ENCODE peak calls at places on chromosomes 5 and 9, in nine cellular contexts. One of them, this sample, is unnamed.

GRCh38 chr5:79858097-79858723 is 132.9 kb downstream of the MTX3 start:
- DNase-seq in mammary epithelial cell: peak
- DNase-seq in hepatocyte: peak
- DNase-seq in IMR-90: peak
- DNase-seq in fibroblast of lung: peak
- DNase-seq in neural progenitor cell: peak
- DNase-seq in astrocyte: peak
- DNase-seq in OCI-LY7: peak
- DNase-seq in HepG2: peak
- DNase-seq in this sample: peak

GRCh38 chr9:114392749-114393112 is 4.9 kb upstream of the AKNA start:
- DNase-seq in astrocyte: no peak
- DNase-seq in HepG2: no peak
- DNase-seq in IMR-90: no peak
- DNase-seq in mammary epithelial cell: no peak
- DNase-seq in fibroblast of lung: peak
- DNase-seq in hepatocyte: peak
- DNase-seq in OCI-LY7: peak
- DNase-seq in neural progenitor cell: no peak
- DNase-seq in this sample: no peak

GRCh38 chr9:134501266-134502181 is 140.1 kb upstream of the COL5A1 start:
- DNase-seq in neural progenitor cell: no peak
- DNase-seq in hepatocyte: no peak
- DNase-seq in HepG2: no peak
- DNase-seq in fibroblast of lung: peak
- DNase-seq in OCI-LY7: no peak
- DNase-seq in IMR-90: no peak
- DNase-seq in astrocyte: peak
- DNase-seq in mammary epithelial cell: peak
- DNase-seq in this sample: peak

GRCh38 chr5:112065818-112066217 is 308.8 kb upstream of the NREP start:
- DNase-seq in mammary epithelial cell: no peak
- DNase-seq in astrocyte: no peak
- DNase-seq in OCI-LY7: no peak
- DNase-seq in HepG2: no peak
- DNase-seq in neural progenitor cell: no peak
- DNase-seq in IMR-90: no peak
- DNase-seq in fibroblast of lung: no peak
- DNase-seq in hepatocyte: no peak
- DNase-seq in this sample: no peak

GRCh38 chr5:146041180-146041789 is 64.1 kb downstream of the PLAC8L1 start:
- DNase-seq in hepatocyte: no peak
- DNase-seq in neural progenitor cell: no peak
- DNase-seq in astrocyte: no peak
- DNase-seq in IMR-90: no peak
- DNase-seq in fibroblast of lung: no peak
- DNase-seq in OCI-LY7: no peak
- DNase-seq in mammary epithelial cell: no peak
- DNase-seq in HepG2: no peak
- DNase-seq in this sample: no peak

GRCh38 chr5:154753792-154754191 is 1.4 kb upstream of the LARP1 start:
- DNase-seq in fibroblast of lung: peak
- DNase-seq in neural progenitor cell: peak
- DNase-seq in astrocyte: peak
- DNase-seq in hepatocyte: peak
- DNase-seq in HepG2: no peak
- DNase-seq in OCI-LY7: no peak
- DNase-seq in mammary epithelial cell: no peak
- DNase-seq in IMR-90: peak
- DNase-seq in this sample: peak

GRCh38 chr5:41772071-41772470 is 98.2 kb downstream of the OXCT1 start:
- DNase-seq in hepatocyte: no peak
- DNase-seq in neural progenitor cell: no peak
- DNase-seq in mammary epithelial cell: no peak
- DNase-seq in HepG2: no peak
- DNase-seq in OCI-LY7: no peak
- DNase-seq in astrocyte: no peak
- DNase-seq in IMR-90: peak
- DNase-seq in fibroblast of lung: no peak
- DNase-seq in this sample: no peak

GRCh38 chr5:158819840-158820620 is 279.7 kb downstream of the EBF1 start:
- DNase-seq in hepatocyte: no peak
- DNase-seq in IMR-90: peak
- DNase-seq in OCI-LY7: peak
- DNase-seq in HepG2: no peak
- DNase-seq in mammary epithelial cell: peak
- DNase-seq in fibroblast of lung: no peak
- DNase-seq in astrocyte: peak
- DNase-seq in neural progenitor cell: no peak
- DNase-seq in this sample: peak

GRCh38 chr5:101580591-101580990 is 677.5 kb upstream of the ST8SIA4 start:
- DNase-seq in OCI-LY7: no peak
- DNase-seq in astrocyte: peak
- DNase-seq in hepatocyte: no peak
- DNase-seq in mammary epithelial cell: no peak
- DNase-seq in neural progenitor cell: no peak
- DNase-seq in IMR-90: no peak
- DNase-seq in HepG2: no peak
- DNase-seq in fibroblast of lung: no peak
- DNase-seq in this sample: no peak

GRCh38 chr9:113269871-113270270 is 5.5 kb downstream of the CDC26 start:
- DNase-seq in IMR-90: no peak
- DNase-seq in HepG2: no peak
- DNase-seq in astrocyte: no peak
- DNase-seq in neural progenitor cell: no peak
- DNase-seq in OCI-LY7: no peak
- DNase-seq in fibroblast of lung: no peak
- DNase-seq in hepatocyte: no peak
- DNase-seq in mammary epithelial cell: no peak
- DNase-seq in this sample: no peak

GRCh38 chr5:5182508-5183191 is 42.5 kb downstream of the ADAMTS16 start:
- DNase-seq in OCI-LY7: no peak
- DNase-seq in IMR-90: no peak
- DNase-seq in mammary epithelial cell: no peak
- DNase-seq in HepG2: no peak
- DNase-seq in hepatocyte: no peak
- DNase-seq in astrocyte: peak
- DNase-seq in neural progenitor cell: peak
- DNase-seq in fibroblast of lung: no peak
- DNase-seq in this sample: no peak

GRCh38 chr9:116020146-116020545 is 133.4 kb upstream of the PAPPA start:
- DNase-seq in neural progenitor cell: no peak
- DNase-seq in OCI-LY7: no peak
- DNase-seq in IMR-90: no peak
- DNase-seq in astrocyte: no peak
- DNase-seq in HepG2: no peak
- DNase-seq in mammary epithelial cell: no peak
- DNase-seq in fibroblast of lung: peak
- DNase-seq in hepatocyte: no peak
- DNase-seq in this sample: no peak

GRCh38 chr9:87447547-87448432 is 49.9 kb upstream of the DAPK1 start:
- DNase-seq in astrocyte: no peak
- DNase-seq in IMR-90: no peak
- DNase-seq in fibroblast of lung: no peak
- DNase-seq in neural progenitor cell: no peak
- DNase-seq in OCI-LY7: no peak
- DNase-seq in hepatocyte: no peak
- DNase-seq in HepG2: no peak
- DNase-seq in mammary epithelial cell: no peak
- DNase-seq in this sample: no peak

GRCh38 chr5:88786217-88786560 is 96.8 kb downstream of the MEF2C start:
- DNase-seq in OCI-LY7: no peak
- DNase-seq in fibroblast of lung: no peak
- DNase-seq in hepatocyte: peak
- DNase-seq in HepG2: no peak
- DNase-seq in mammary epithelial cell: no peak
- DNase-seq in astrocyte: peak
- DNase-seq in IMR-90: no peak
- DNase-seq in neural progenitor cell: no peak
- DNase-seq in this sample: no peak

GRCh38 chr5:137310051-137310730 is 188.9 kb downstream of the SPOCK1 start:
- DNase-seq in astrocyte: peak
- DNase-seq in fibroblast of lung: peak
- DNase-seq in OCI-LY7: no peak
- DNase-seq in hepatocyte: peak
- DNase-seq in IMR-90: peak
- DNase-seq in HepG2: no peak
- DNase-seq in mammary epithelial cell: peak
- DNase-seq in neural progenitor cell: no peak
- DNase-seq in this sample: peak

GRCh38 chr5:172110921-172111873 is 76.8 kb downstream of the STK10 start:
- DNase-seq in OCI-LY7: peak
- DNase-seq in IMR-90: peak
- DNase-seq in astrocyte: peak
- DNase-seq in hepatocyte: peak
- DNase-seq in neural progenitor cell: peak
- DNase-seq in mammary epithelial cell: peak
- DNase-seq in HepG2: no peak
- DNase-seq in fibroblast of lung: peak
- DNase-seq in this sample: peak

GRCh38 chr5:14189680-14190079 is 46.5 kb downstream of the TRIO start:
- DNase-seq in hepatocyte: no peak
- DNase-seq in astrocyte: no peak
- DNase-seq in HepG2: no peak
- DNase-seq in IMR-90: no peak
- DNase-seq in mammary epithelial cell: no peak
- DNase-seq in fibroblast of lung: no peak
- DNase-seq in OCI-LY7: no peak
- DNase-seq in neural progenitor cell: no peak
- DNase-seq in this sample: no peak
- H3K4me3 ChIP-seq in hepatocyte: no peak
- H3K4me3 ChIP-seq in astrocyte: no peak
- H3K4me3 ChIP-seq in HepG2: no peak
- H3K4me3 ChIP-seq in IMR-90: no peak
- H3K4me3 ChIP-seq in mammary epithelial cell: peak
- H3K4me3 ChIP-seq in fibroblast of lung: peak
- H3K4me3 ChIP-seq in OCI-LY7: no peak
- H3K4me3 ChIP-seq in neural progenitor cell: no peak
- H3K4me3 ChIP-seq in this sample: peak

DNA sequence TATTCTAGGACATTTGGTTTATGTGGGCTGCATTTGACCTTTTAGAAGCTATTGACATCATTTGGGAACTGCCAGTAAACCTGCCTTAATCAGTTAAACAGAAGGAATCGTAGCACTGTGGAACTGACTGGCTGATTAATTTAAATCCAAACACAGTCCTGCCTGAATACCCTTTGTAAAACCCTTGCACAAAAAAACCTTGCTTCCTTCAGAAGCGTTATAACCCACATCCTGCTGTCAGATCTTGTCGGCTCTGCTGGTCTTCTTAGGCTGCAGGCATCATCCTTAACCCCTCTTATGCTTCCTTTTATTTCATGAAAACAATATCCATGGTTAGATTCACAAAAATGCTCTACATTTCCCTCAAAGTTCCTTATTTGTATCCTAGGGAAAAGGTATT is 46.3 kb downstream of the PAM start:
- DNase-seq in fibroblast of lung: no peak
- DNase-seq in hepatocyte: no peak
- DNase-seq in HepG2: no peak
- DNase-seq in neural progenitor cell: peak
- DNase-seq in IMR-90: no peak
- DNase-seq in mammary epithelial cell: no peak
- DNase-seq in astrocyte: no peak
- DNase-seq in OCI-LY7: no peak
- DNase-seq in this sample: no peak
- H3K4me2 ChIP-seq in fibroblast of lung: no peak
- H3K4me2 ChIP-seq in hepatocyte: no peak
- H3K4me2 ChIP-seq in HepG2: no peak
- H3K4me2 ChIP-seq in neural progenitor cell: peak
- H3K4me2 ChIP-seq in IMR-90: no peak
- H3K4me2 ChIP-seq in mammary epithelial cell: no peak
- H3K4me2 ChIP-seq in astrocyte: no peak
- H3K4me2 ChIP-seq in OCI-LY7: no peak
- H3K4me2 ChIP-seq in this sample: no peak

DNA sequence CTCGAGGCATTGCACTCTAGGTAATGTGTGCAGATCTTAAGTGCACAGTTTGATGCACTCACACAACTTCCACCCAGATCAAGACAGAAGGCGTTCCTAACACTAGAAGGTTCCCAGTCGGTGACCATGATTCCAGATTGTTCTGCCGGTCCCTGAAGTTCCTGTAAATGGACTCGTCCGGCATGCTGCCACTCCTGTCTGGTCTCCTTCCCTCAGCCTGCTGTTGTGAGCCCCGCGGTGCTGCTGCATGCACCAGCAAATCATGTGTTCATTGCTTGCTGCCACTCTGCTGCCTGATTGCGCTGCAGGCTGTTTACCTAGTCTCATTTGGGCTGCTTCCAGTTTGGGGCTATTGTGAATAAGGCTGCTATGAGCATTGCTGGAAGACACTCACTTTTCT is 11.5 kb downstream of the STKLD1 start:
- DNase-seq in mammary epithelial cell: peak
- DNase-seq in fibroblast of lung: no peak
- DNase-seq in OCI-LY7: no peak
- DNase-seq in IMR-90: no peak
- DNase-seq in hepatocyte: no peak
- DNase-seq in astrocyte: no peak
- DNase-seq in neural progenitor cell: no peak
- DNase-seq in HepG2: peak
- DNase-seq in this sample: peak
- H3K4me3 ChIP-seq in mammary epithelial cell: no peak
- H3K4me3 ChIP-seq in fibroblast of lung: no peak
- H3K4me3 ChIP-seq in OCI-LY7: no peak
- H3K4me3 ChIP-seq in IMR-90: no peak
- H3K4me3 ChIP-seq in hepatocyte: no peak
- H3K4me3 ChIP-seq in astrocyte: no peak
- H3K4me3 ChIP-seq in neural progenitor cell: no peak
- H3K4me3 ChIP-seq in HepG2: no peak
- H3K4me3 ChIP-seq in this sample: no peak

GRCh38 chr5:74382864-74383618 is 257.5 kb downstream of the ENC1 start:
- DNase-seq in neural progenitor cell: no peak
- DNase-seq in OCI-LY7: no peak
- DNase-seq in HepG2: no peak
- DNase-seq in mammary epithelial cell: peak
- DNase-seq in fibroblast of lung: peak
- DNase-seq in hepatocyte: peak
- DNase-seq in astrocyte: peak
- DNase-seq in IMR-90: peak
- DNase-seq in this sample: peak
- H3K4me2 ChIP-seq in neural progenitor cell: no peak
- H3K4me2 ChIP-seq in OCI-LY7: no peak
- H3K4me2 ChIP-seq in HepG2: no peak
- H3K4me2 ChIP-seq in mammary epithelial cell: peak
- H3K4me2 ChIP-seq in fibroblast of lung: no peak
- H3K4me2 ChIP-seq in hepatocyte: no peak
- H3K4me2 ChIP-seq in astrocyte: peak
- H3K4me2 ChIP-seq in IMR-90: no peak
- H3K4me2 ChIP-seq in this sample: peak

DNA sequence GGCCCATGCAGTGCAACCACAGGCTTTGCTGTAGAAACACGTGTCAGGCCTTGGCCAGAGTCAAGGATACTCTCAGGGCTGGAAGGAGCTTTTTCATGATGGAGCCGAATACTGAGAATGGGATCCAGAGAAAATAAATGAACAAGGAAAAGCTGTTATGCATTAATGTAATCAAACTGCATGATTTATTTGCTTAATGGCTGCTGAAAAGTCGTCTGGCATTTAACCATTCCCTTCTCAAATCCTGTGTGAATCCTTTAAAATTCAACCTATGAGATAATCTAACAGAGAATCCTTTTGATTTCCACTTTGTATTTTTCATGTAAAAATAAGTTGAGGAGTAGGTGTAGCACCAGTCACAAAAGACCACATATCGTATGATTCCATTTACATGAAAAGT is 24.1 kb upstream of the GNA14 start:
- DNase-seq in fibroblast of lung: no peak
- DNase-seq in neural progenitor cell: no peak
- DNase-seq in mammary epithelial cell: no peak
- DNase-seq in hepatocyte: no peak
- DNase-seq in astrocyte: no peak
- DNase-seq in OCI-LY7: no peak
- DNase-seq in HepG2: no peak
- DNase-seq in IMR-90: no peak
- DNase-seq in this sample: no peak
- H3K4me3 ChIP-seq in fibroblast of lung: no peak
- H3K4me3 ChIP-seq in neural progenitor cell: no peak
- H3K4me3 ChIP-seq in mammary epithelial cell: no peak
- H3K4me3 ChIP-seq in hepatocyte: no peak
- H3K4me3 ChIP-seq in astrocyte: no peak
- H3K4me3 ChIP-seq in OCI-LY7: no peak
- H3K4me3 ChIP-seq in HepG2: no peak
- H3K4me3 ChIP-seq in IMR-90: no peak
- H3K4me3 ChIP-seq in this sample: no peak